ENCODE peak calls at places on chromosomes 2 and 18, in nine cellular contexts. One of them, this sample, is unnamed.

GRCh38 chr2:171972329-171972982 is 27.3 kb upstream of the METAP1D start:
- DNase-seq in astrocyte: no peak
- DNase-seq in GM23338: no peak
- DNase-seq in MM.1S: no peak
- DNase-seq in K562: no peak
- DNase-seq in PC-3: no peak
- DNase-seq in keratinocyte: no peak
- DNase-seq in HCT116: no peak
- DNase-seq in H1: no peak
- DNase-seq in this sample: no peak

GRCh38 chr2:242011991-242012764 is 142.6 kb downstream of the RTP5 start:
- DNase-seq in astrocyte: no peak
- DNase-seq in GM23338: no peak
- DNase-seq in MM.1S: no peak
- DNase-seq in K562: no peak
- DNase-seq in PC-3: no peak
- DNase-seq in keratinocyte: no peak
- DNase-seq in HCT116: no peak
- DNase-seq in H1: no peak
- DNase-seq in this sample: no peak

GRCh38 chr2:96914332-96914731 is 44.5 kb upstream of the SEMA4C start:
- DNase-seq in astrocyte: no peak
- DNase-seq in GM23338: no peak
- DNase-seq in MM.1S: no peak
- DNase-seq in K562: no peak
- DNase-seq in PC-3: peak
- DNase-seq in keratinocyte: no peak
- DNase-seq in HCT116: no peak
- DNase-seq in H1: no peak
- DNase-seq in this sample: peak

GRCh38 chr18:25862881-25863600 is 227.4 kb downstream of the SS18 start:
- DNase-seq in astrocyte: no peak
- DNase-seq in GM23338: no peak
- DNase-seq in MM.1S: no peak
- DNase-seq in K562: no peak
- DNase-seq in PC-3: no peak
- DNase-seq in keratinocyte: no peak
- DNase-seq in HCT116: no peak
- DNase-seq in H1: no peak
- DNase-seq in this sample: no peak

GRCh38 chr2:146990311-146990781 is 854.5 kb upstream of the ACVR2A start:
- DNase-seq in astrocyte: peak
- DNase-seq in GM23338: no peak
- DNase-seq in MM.1S: no peak
- DNase-seq in K562: no peak
- DNase-seq in PC-3: no peak
- DNase-seq in keratinocyte: no peak
- DNase-seq in HCT116: no peak
- DNase-seq in H1: no peak
- DNase-seq in this sample: peak

GRCh38 chr18:12879840-12880531 is 4.1 kb downstream of the PTPN2 start:
- DNase-seq in astrocyte: no peak
- DNase-seq in GM23338: peak
- DNase-seq in MM.1S: no peak
- DNase-seq in K562: peak
- DNase-seq in PC-3: no peak
- DNase-seq in keratinocyte: no peak
- DNase-seq in HCT116: no peak
- DNase-seq in H1: no peak
- DNase-seq in this sample: no peak

GRCh38 chr2:242032780-242033656 is 163.5 kb downstream of the RTP5 start:
- DNase-seq in astrocyte: no peak
- DNase-seq in GM23338: no peak
- DNase-seq in MM.1S: no peak
- DNase-seq in K562: no peak
- DNase-seq in PC-3: no peak
- DNase-seq in keratinocyte: no peak
- DNase-seq in HCT116: no peak
- DNase-seq in H1: no peak
- DNase-seq in this sample: no peak

GRCh38 chr2:96321230-96322103 is 3.6 kb upstream of the ITPRIPL1 start:
- DNase-seq in astrocyte: no peak
- DNase-seq in GM23338: peak
- DNase-seq in MM.1S: peak
- DNase-seq in K562: peak
- DNase-seq in PC-3: peak
- DNase-seq in keratinocyte: no peak
- DNase-seq in HCT116: no peak
- DNase-seq in H1: no peak
- DNase-seq in this sample: no peak

GRCh38 chr2:96924775-96925747 is 55.2 kb upstream of the SEMA4C start:
- DNase-seq in astrocyte: no peak
- DNase-seq in GM23338: no peak
- DNase-seq in MM.1S: no peak
- DNase-seq in K562: no peak
- DNase-seq in PC-3: no peak
- DNase-seq in keratinocyte: no peak
- DNase-seq in HCT116: no peak
- DNase-seq in H1: no peak
- DNase-seq in this sample: no peak

GRCh38 chr18:70322385-70322784 is 33.5 kb downstream of the SOCS6 start:
- DNase-seq in astrocyte: no peak
- DNase-seq in GM23338: no peak
- DNase-seq in MM.1S: no peak
- DNase-seq in K562: no peak
- DNase-seq in PC-3: no peak
- DNase-seq in keratinocyte: no peak
- DNase-seq in HCT116: no peak
- DNase-seq in H1: no peak
- DNase-seq in this sample: no peak

GRCh38 chr2:241844066-241844728 is 14.5 kb downstream of the PDCD1 start:
- DNase-seq in astrocyte: peak
- DNase-seq in GM23338: peak
- DNase-seq in MM.1S: peak
- DNase-seq in K562: peak
- DNase-seq in PC-3: peak
- DNase-seq in keratinocyte: no peak
- DNase-seq in HCT116: peak
- DNase-seq in H1: no peak
- DNase-seq in this sample: peak

GRCh38 chr2:178914259-178914849 is 107.1 kb upstream of the TTN start:
- DNase-seq in astrocyte: peak
- DNase-seq in GM23338: peak
- DNase-seq in MM.1S: peak
- DNase-seq in K562: peak
- DNase-seq in PC-3: peak
- DNase-seq in keratinocyte: peak
- DNase-seq in HCT116: peak
- DNase-seq in H1: peak
- DNase-seq in this sample: peak

GRCh38 chr2:200208041-200208440 is 98.5 kb upstream of the SPATS2L start:
- DNase-seq in astrocyte: no peak
- DNase-seq in GM23338: no peak
- DNase-seq in MM.1S: no peak
- DNase-seq in K562: no peak
- DNase-seq in PC-3: no peak
- DNase-seq in keratinocyte: no peak
- DNase-seq in HCT116: no peak
- DNase-seq in H1: no peak
- DNase-seq in this sample: no peak

GRCh38 chr2:236939751-236940229 is 145.9 kb upstream of the COPS8 start:
- DNase-seq in astrocyte: peak
- DNase-seq in GM23338: no peak
- DNase-seq in MM.1S: no peak
- DNase-seq in K562: no peak
- DNase-seq in PC-3: no peak
- DNase-seq in keratinocyte: no peak
- DNase-seq in HCT116: no peak
- DNase-seq in H1: no peak
- DNase-seq in this sample: peak

GRCh38 chr2:62474173-62474572 is 31.8 kb downstream of the TMEM17 start:
- DNase-seq in astrocyte: peak
- DNase-seq in GM23338: no peak
- DNase-seq in MM.1S: no peak
- DNase-seq in K562: no peak
- DNase-seq in PC-3: no peak
- DNase-seq in keratinocyte: no peak
- DNase-seq in HCT116: no peak
- DNase-seq in H1: no peak
- DNase-seq in this sample: no peak

GRCh38 chr2:186590538-186591441 is 934 bp downstream of the ITGAV start:
- DNase-seq in astrocyte: peak
- DNase-seq in GM23338: peak
- DNase-seq in MM.1S: peak
- DNase-seq in K562: peak
- DNase-seq in PC-3: peak
- DNase-seq in keratinocyte: no peak
- DNase-seq in HCT116: no peak
- DNase-seq in H1: no peak
- DNase-seq in this sample: peak

GRCh38 chr2:233912799-233913423 is 4.3 kb upstream of the TRPM8 start:
- DNase-seq in astrocyte: peak
- DNase-seq in GM23338: peak
- DNase-seq in MM.1S: no peak
- DNase-seq in K562: peak
- DNase-seq in PC-3: peak
- DNase-seq in keratinocyte: no peak
- DNase-seq in HCT116: no peak
- DNase-seq in H1: no peak
- DNase-seq in this sample: peak

GRCh38 chr2:240604939-240605716 is 18.6 kb downstream of the CAPN10 start:
- DNase-seq in astrocyte: no peak
- DNase-seq in GM23338: no peak
- DNase-seq in MM.1S: no peak
- DNase-seq in K562: no peak
- DNase-seq in PC-3: no peak
- DNase-seq in keratinocyte: no peak
- DNase-seq in HCT116: no peak
- DNase-seq in H1: no peak
- DNase-seq in this sample: no peak

GRCh38 chr2:240605867-240606743 is 19.2 kb upstream of the GPR35 start:
- DNase-seq in astrocyte: no peak
- DNase-seq in GM23338: no peak
- DNase-seq in MM.1S: no peak
- DNase-seq in K562: no peak
- DNase-seq in PC-3: no peak
- DNase-seq in keratinocyte: no peak
- DNase-seq in HCT116: no peak
- DNase-seq in H1: no peak
- DNase-seq in this sample: no peak

GRCh38 chr2:240603846-240604245 is 17.3 kb downstream of the CAPN10 start:
- DNase-seq in astrocyte: no peak
- DNase-seq in GM23338: no peak
- DNase-seq in MM.1S: no peak
- DNase-seq in K562: no peak
- DNase-seq in PC-3: no peak
- DNase-seq in keratinocyte: no peak
- DNase-seq in HCT116: no peak
- DNase-seq in H1: no peak
- DNase-seq in this sample: no peak

GRCh38 chr2:240603081-240603835 is 16.7 kb downstream of the CAPN10 start:
- DNase-seq in astrocyte: no peak
- DNase-seq in GM23338: no peak
- DNase-seq in MM.1S: no peak
- DNase-seq in K562: no peak
- DNase-seq in PC-3: no peak
- DNase-seq in keratinocyte: no peak
- DNase-seq in HCT116: no peak
- DNase-seq in H1: no peak
- DNase-seq in this sample: no peak

GRCh38 chr2:240604291-240604938 is 17.9 kb downstream of the CAPN10 start:
- DNase-seq in astrocyte: no peak
- DNase-seq in GM23338: peak
- DNase-seq in MM.1S: no peak
- DNase-seq in K562: peak
- DNase-seq in PC-3: peak
- DNase-seq in keratinocyte: no peak
- DNase-seq in HCT116: peak
- DNase-seq in H1: peak
- DNase-seq in this sample: peak
- H2AFZ ChIP-seq in astrocyte: no peak
- H2AFZ ChIP-seq in GM23338: peak
- H2AFZ ChIP-seq in MM.1S: no peak
- H2AFZ ChIP-seq in K562: peak
- H2AFZ ChIP-seq in PC-3: no peak
- H2AFZ ChIP-seq in keratinocyte: no peak
- H2AFZ ChIP-seq in HCT116: no peak
- H2AFZ ChIP-seq in H1: peak
- H2AFZ ChIP-seq in this sample: no peak

GRCh38 chr2:173355132-173355865 is 627 bp downstream of the CDCA7 start:
- DNase-seq in astrocyte: peak
- DNase-seq in GM23338: peak
- DNase-seq in MM.1S: peak
- DNase-seq in K562: peak
- DNase-seq in PC-3: peak
- DNase-seq in keratinocyte: no peak
- DNase-seq in HCT116: peak
- DNase-seq in H1: peak
- DNase-seq in this sample: peak
- TF ChIP-seq EZH2 in astrocyte: no peak
- TF ChIP-seq EZH2 in GM23338: no peak
- TF ChIP-seq EZH2 in MM.1S: no peak
- TF ChIP-seq EZH2 in K562: no peak
- TF ChIP-seq EZH2 in PC-3: no peak
- TF ChIP-seq EZH2 in keratinocyte: no peak
- TF ChIP-seq EZH2 in HCT116: no peak
- TF ChIP-seq EZH2 in H1: no peak
- TF ChIP-seq EZH2 in this sample: peak

GRCh38 chr2:142877265-142877756 is at the start of gene KYNU:
- DNase-seq in astrocyte: no peak
- DNase-seq in GM23338: no peak
- DNase-seq in MM.1S: no peak
- DNase-seq in K562: peak
- DNase-seq in PC-3: peak
- DNase-seq in keratinocyte: no peak
- DNase-seq in HCT116: no peak
- DNase-seq in H1: no peak
- DNase-seq in this sample: peak
- TF ChIP-seq CTCF in astrocyte: no peak
- TF ChIP-seq CTCF in GM23338: no peak
- TF ChIP-seq CTCF in MM.1S: no peak
- TF ChIP-seq CTCF in K562: peak
- TF ChIP-seq CTCF in PC-3: peak
- TF ChIP-seq CTCF in keratinocyte: no peak
- TF ChIP-seq CTCF in HCT116: peak
- TF ChIP-seq CTCF in H1: no peak
- TF ChIP-seq CTCF in this sample: peak

GRCh38 chr2:189267925-189268579 is 88.5 kb upstream of the COL5A2 start:
- DNase-seq in astrocyte: peak
- DNase-seq in GM23338: no peak
- DNase-seq in MM.1S: no peak
- DNase-seq in K562: no peak
- DNase-seq in PC-3: peak
- DNase-seq in keratinocyte: no peak
- DNase-seq in HCT116: no peak
- DNase-seq in H1: no peak
- DNase-seq in this sample: peak
- H2AFZ ChIP-seq in astrocyte: no peak
- H2AFZ ChIP-seq in GM23338: no peak
- H2AFZ ChIP-seq in MM.1S: no peak
- H2AFZ ChIP-seq in K562: no peak
- H2AFZ ChIP-seq in PC-3: no peak
- H2AFZ ChIP-seq in keratinocyte: no peak
- H2AFZ ChIP-seq in HCT116: no peak
- H2AFZ ChIP-seq in H1: no peak
- H2AFZ ChIP-seq in this sample: no peak

This sample was measured in fibroblast of lung.